ENCODE peak calls at places on chromosome 2, in four cellular contexts. W, I, H and P are unnamed samples. For H3K4me1 and H3K27me3, the result is how much of the 10 kb centered on the place peaks cover.

GRCh38 chr2:100818606-100819364 is 1.2 kb upstream of the NPAS2 start:
- DNase-seq in W (no peak), I (peak), H (no peak), P (peak)

GRCh38 chr2:231308631-231309414 is 86.7 kb upstream of the B3GNT7 start:
- DNase-seq in W (no peak), I (no peak), H (no peak), P (no peak)

GRCh38 chr2:43220229-43220981 is 6.0 kb downstream of the ZFP36L2 start:
- DNase-seq in W (peak), I (no peak), H (no peak), P (peak)

GRCh38 chr2:189501487-189501886 is 60.2 kb downstream of the WDR75 start:
- DNase-seq in W (no peak), I (no peak), H (no peak), P (no peak)

GRCh38 chr2:149991576-149991975 is 404.0 kb upstream of the MMADHC start:
- DNase-seq in W (no peak), I (no peak), H (no peak), P (no peak)

GRCh38 chr2:169001116-169001815 is 29.9 kb downstream of the ABCB11 start:
- DNase-seq in W (no peak), I (no peak), H (no peak), P (no peak)

GRCh38 chr2:69715964-69716363 is 26.0 kb upstream of the ANXA4 start:
- DNase-seq in W (no peak), I (no peak), H (no peak), P (no peak)

GRCh38 chr2:186256540-186256939 is 229.5 kb upstream of the ZC3H15 start:
- DNase-seq in W (no peak), I (no peak), H (no peak), P (peak)

GRCh38 chr2:6916736-6917070 is 509 bp upstream of the RNF144A start:
- DNase-seq in W (no peak), I (no peak), H (no peak), P (no peak)

GRCh38 chr2:28979576-28980366 is 1.3 kb upstream of the TOGARAM2 start:
- DNase-seq in W (no peak), I (no peak), H (no peak), P (peak)

GRCh38 chr2:61135510-61135909 is 26.5 kb upstream of the C2orf74 start:
- DNase-seq in W (no peak), I (no peak), H (no peak), P (peak)

GRCh38 chr2:17539993-17540812 is at the start of gene VSNL1:
- DNase-seq in W (peak), I (peak), H (peak), P (no peak)

GRCh38 chr2:232459419-232460035 is 3.6 kb downstream of the ALPI start:
- DNase-seq in W (peak), I (no peak), H (no peak), P (no peak)

GRCh38 chr2:109368798-109369197 is 239.8 kb downstream of the SH3RF3 start:
- DNase-seq in W (no peak), I (peak), H (no peak), P (no peak)

GRCh38 chr2:77268626-77269025 is 253.6 kb downstream of the LRRTM4 start:
- DNase-seq in W (no peak), I (no peak), H (no peak), P (no peak)

GRCh38 chr2:195533771-195534642 is 123.0 kb upstream of the SLC39A10 start:
- DNase-seq in W (peak), I (no peak), H (no peak), P (peak)

GRCh38 chr2:48771241-48772014 is 15.9 kb upstream of the LHCGR start:
- DNase-seq in W (no peak), I (no peak), H (no peak), P (no peak)

GRCh38 chr2:9178905-9179571 is 27.6 kb upstream of the ASAP2 start:
- DNase-seq in W (no peak), I (peak), H (no peak), P (peak)

GRCh38 chr2:216635171-216635570 is 2.0 kb downstream of the IGFBP2 start:
- DNase-seq in W (no peak), I (no peak), H (no peak), P (peak)

GRCh38 chr2:2083113-2083757 is 247.8 kb downstream of the MYT1L start:
- DNase-seq in W (peak), I (peak), H (no peak), P (peak)

GRCh38 chr2:8927510-8928456 is 75.7 kb downstream of the MBOAT2 start:
- DNase-seq in W (no peak), I (no peak), H (peak), P (no peak)

GRCh38 chr2:237485304-237485703 is 1.7 kb upstream of the MLPH start:
- DNase-seq in W (no peak), I (no peak), H (no peak), P (no peak)

GRCh38 chr2:174605687-174606086 is 8.1 kb upstream of the WIPF1 start:
- DNase-seq in W (no peak), I (no peak), H (no peak), P (no peak)

GRCh38 chr2:71458413-71459083 is 5.2 kb downstream of the DYSF start:
- DNase-seq in W (no peak), I (no peak), H (no peak), P (no peak)

GRCh38 chr2:71461304-71461671 is 7.9 kb downstream of the DYSF start:
- DNase-seq in W (no peak), I (no peak), H (no peak), P (peak)

GRCh38 chr2:71459084-71459431 is 5.7 kb downstream of the DYSF start:
- DNase-seq in W (no peak), I (no peak), H (no peak), P (no peak)

GRCh38 chr2:71460595-71461303 is 7.4 kb downstream of the DYSF start:
- DNase-seq in W (no peak), I (no peak), H (peak), P (peak)

DNA sequence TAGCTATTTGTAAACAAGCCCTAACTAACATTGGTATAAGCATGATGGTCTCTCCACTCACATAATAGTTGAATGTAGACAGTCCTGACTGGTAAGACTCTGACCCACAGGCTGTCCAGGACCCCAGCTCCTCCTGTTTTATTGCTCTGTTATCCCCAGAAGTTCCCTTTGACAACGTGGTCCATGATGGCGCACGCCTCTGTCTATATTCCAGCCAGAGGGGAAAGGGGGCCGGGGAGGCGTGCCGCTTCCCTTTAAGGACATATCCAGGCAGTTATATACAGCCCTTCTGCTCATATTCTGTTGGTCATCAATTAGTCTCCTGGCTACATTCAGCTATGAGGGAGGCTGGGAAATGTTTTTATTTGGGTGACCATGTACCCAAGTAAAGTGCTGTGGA is 6.7 kb downstream of the DYSF start:
- DNase-seq in W (no peak), I (no peak), H (no peak), P (no peak)
- H3K27ac ChIP-seq in W (peak), I (no peak), H (no peak), P (no peak)

GRCh38 chr2:54342603-54343002 is 86.6 kb upstream of the TSPYL6 start:
- DNase-seq in W (no peak), I (no peak), H (no peak), P (no peak)

GRCh38 chr2:54353216-54353615 is 97.2 kb upstream of the TSPYL6 start:
- DNase-seq in W (no peak), I (no peak), H (no peak), P (no peak)

GRCh38 chr2:54350422-54350821 is 94.4 kb upstream of the TSPYL6 start:
- DNase-seq in W (no peak), I (no peak), H (no peak), P (no peak)

GRCh38 chr2:54348672-54349071 is 92.6 kb upstream of the TSPYL6 start:
- DNase-seq in W (no peak), I (no peak), H (no peak), P (peak)

DNA sequence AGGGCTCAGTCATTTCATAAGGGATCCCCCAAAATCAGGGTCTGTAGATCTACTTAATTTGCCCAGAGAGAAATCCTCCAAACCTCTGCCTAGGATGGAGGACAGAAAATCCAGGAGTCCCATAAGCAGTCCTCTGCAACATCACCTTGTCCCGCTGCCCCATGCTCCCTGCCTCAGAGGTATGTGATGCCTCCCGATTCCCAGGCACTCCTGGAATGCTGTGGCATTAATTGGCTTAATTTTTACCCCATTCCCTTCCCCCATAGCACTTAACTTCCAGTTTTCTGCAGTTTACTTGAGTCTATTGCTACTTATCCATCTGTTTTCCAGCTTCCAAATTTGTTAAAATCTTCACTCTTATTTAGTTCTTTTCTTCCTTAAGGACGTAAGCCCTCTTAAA is 91.6 kb upstream of the TSPYL6 start:
- DNase-seq in W (no peak), I (no peak), H (no peak), P (no peak)
- H3K4me1 ChIP-seq in W (under half), I (under half), H (under half), P (under half)

GRCh38 chr2:222306393-222307137 is 7.8 kb upstream of the PAX3 start:
- DNase-seq in W (no peak), I (no peak), H (no peak), P (no peak)
- H3K27me3 ChIP-seq in W (half or more), I (under half), H (under half), P (under half)

DNA sequence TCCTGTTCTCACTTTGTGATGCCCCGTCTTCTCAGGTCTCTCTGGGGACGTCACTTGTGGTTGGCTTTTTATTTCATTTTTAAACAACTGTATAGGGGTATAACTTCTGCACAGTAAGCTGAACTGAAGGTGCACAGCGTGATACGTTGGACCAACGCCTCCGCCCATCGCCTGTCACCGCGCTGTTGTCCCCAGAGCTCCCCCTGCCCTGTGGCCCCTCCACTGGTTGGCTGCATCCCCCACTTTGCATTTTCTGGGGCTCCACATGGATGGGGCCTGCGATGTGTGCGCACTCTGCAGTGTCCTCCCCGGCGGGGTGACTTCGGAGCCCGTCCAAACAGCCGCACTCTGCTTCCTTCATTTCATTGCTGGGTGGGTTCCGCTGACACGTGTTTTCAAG is 14.3 kb downstream of the GPR35 start:
- DNase-seq in W (no peak), I (peak), H (no peak), P (no peak)
- H3K27ac ChIP-seq in W (no peak), I (no peak), H (no peak), P (no peak)

GRCh38 chr2:31216734-31217133 is 581 bp downstream of the CAPN14 start:
- DNase-seq in W (no peak), I (no peak), H (no peak), P (no peak)

GRCh38 chr2:31219131-31219969 is 2.0 kb upstream of the CAPN14 start:
- DNase-seq in W (no peak), I (no peak), H (no peak), P (peak)

GRCh38 chr2:31214638-31214915 is 2.7 kb downstream of the CAPN14 start:
- DNase-seq in W (no peak), I (no peak), H (no peak), P (no peak)

GRCh38 chr2:31213883-31214637 is 3.3 kb downstream of the CAPN14 start:
- DNase-seq in W (no peak), I (no peak), H (no peak), P (no peak)

GRCh38 chr2:31217465-31218200 is at the start of gene CAPN14:
- DNase-seq in W (no peak), I (no peak), H (no peak), P (no peak)
- H3K4me1 ChIP-seq in W (half or more), I (under half), H (under half), P (under half)

GRCh38 chr2:170086751-170087150 is 91.2 kb upstream of the MYO3B start:
- DNase-seq in W (no peak), I (no peak), H (no peak), P (no peak)
- H3K27me3 ChIP-seq in W (under half), I (under half), H (under half), P (under half)

GRCh38 chr2:85698880-85699254 is 4.7 kb downstream of the GNLY start:
- DNase-seq in W (no peak), I (no peak), H (no peak), P (no peak)
- H3K27ac ChIP-seq in W (peak), I (no peak), H (no peak), P (no peak)

DNA sequence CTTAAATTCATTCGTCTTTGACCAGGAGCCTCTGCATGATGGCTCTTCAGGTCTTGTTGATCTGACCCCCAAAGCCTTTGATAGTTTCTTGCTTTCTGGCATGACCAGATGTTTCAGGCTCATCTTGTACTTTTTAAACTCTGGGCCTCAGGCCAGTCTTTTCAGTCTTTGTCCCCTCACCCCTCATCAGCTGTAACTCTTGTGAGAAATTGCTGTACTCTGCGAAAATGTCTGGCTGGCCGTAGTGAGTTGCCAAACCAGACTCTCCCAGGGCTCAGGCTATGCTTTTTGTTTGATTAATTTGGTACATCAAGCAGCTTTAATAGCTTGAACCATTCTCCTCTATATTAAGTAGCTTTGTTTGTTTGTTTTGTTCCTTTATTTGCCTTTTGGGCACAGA is 75.9 kb downstream of the BABAM2 start:
- DNase-seq in W (no peak), I (no peak), H (no peak), P (no peak)
- H3K4me1 ChIP-seq in W (under half), I (under half), H (under half), P (under half)

GRCh38 chr2:241929551-241930490 is 60.3 kb downstream of the RTP5 start:
- DNase-seq in W (peak), I (peak), H (no peak), P (no peak)

GRCh38 chr2:241933175-241933911 is 63.8 kb downstream of the RTP5 start:
- DNase-seq in W (no peak), I (peak), H (no peak), P (peak)

GRCh38 chr2:241931084-241931975 is 61.8 kb downstream of the RTP5 start:
- DNase-seq in W (no peak), I (peak), H (no peak), P (no peak)

GRCh38 chr2:241932895-241933174 is 63.3 kb downstream of the RTP5 start:
- DNase-seq in W (no peak), I (no peak), H (no peak), P (no peak)

GRCh38 chr2:241931976-241932894 is 62.7 kb downstream of the RTP5 start:
- DNase-seq in W (no peak), I (peak), H (no peak), P (no peak)
- H3K27me3 ChIP-seq in W (under half), I (under half), H (under half), P (under half)

DNA sequence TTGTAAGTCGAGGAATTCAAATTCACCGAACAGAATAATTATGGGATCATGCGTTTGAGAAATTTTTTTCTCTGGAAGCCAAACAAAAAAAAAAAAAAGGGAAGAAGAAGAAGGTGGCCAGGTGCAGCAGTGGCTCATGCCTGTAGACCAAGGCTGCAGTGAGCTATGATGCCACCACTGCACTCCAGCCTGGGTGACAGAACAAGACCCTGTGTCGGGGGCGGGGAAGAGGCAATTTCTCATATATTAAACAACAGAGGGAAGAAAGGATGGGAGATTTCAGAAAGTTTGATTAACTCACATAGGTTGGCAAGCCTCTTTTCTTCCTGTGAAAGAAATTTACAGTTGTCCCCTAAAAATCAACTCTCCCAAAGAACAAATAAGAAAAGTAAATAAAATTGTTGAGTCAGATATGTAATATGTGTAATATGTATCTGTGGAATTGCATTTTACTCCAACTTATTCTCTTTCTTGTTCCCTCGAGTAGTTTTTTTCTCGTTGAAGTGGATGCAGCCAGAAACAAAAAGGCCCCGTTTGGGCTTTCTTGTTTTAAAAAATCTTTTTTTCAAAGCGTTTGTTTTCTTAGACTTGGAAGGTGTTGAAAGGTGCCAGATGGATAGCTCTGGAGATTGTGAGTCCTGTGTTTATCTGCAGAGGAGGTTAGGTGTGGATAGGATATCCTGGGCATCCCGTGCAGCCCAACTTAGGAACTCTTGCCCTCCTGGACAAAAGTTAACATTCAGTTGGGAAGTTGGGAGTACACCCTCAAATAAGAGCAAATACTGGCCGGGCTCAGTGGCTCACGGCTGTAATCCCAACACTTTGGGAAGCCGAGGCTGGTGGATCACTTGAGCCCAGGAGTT is 25.4 kb upstream of the FMNL2 start:
- DNase-seq in W (no peak), I (no peak), H (no peak), P (no peak)
- H3K27ac ChIP-seq in W (no peak), I (no peak), H (no peak), P (no peak)